ENCODE peak calls at places on chromosomes 3 and 15, in nine cellular contexts. L is stomach, W is WTC11, Z is cardiac septum, U is anterior cingulate cortex, G is NCI-H460, D is prostate gland, A is neural crest cell, C is ELF-1. Y is an unnamed sample.

GRCh38 chr15:33789141-33789540 is 179.2 kb upstream of the CHRM5 start:
- DNase-seq in L (no peak), W (no peak), Z (no peak), U (no peak), G (no peak), D (no peak), A (no peak), C (peak), Y (no peak)

GRCh38 chr15:87209891-87210649 is 1046.5 kb downstream of the NTRK3 start:
- DNase-seq in L (no peak), W (no peak), Z (no peak), U (no peak), G (no peak), D (no peak), A (no peak), C (no peak), Y (no peak)

GRCh38 chr3:63908776-63909175 is 3.4 kb downstream of the SCAANT1 start:
- DNase-seq in L (no peak), W (no peak), Z (no peak), U (no peak), G (no peak), D (no peak), A (no peak), C (no peak), Y (no peak)

GRCh38 chr15:70156781-70157261 is 59.1 kb upstream of the TLE3 start:
- DNase-seq in L (peak), W (no peak), Z (peak), U (peak), G (no peak), D (peak), A (no peak), C (no peak), Y (no peak)

GRCh38 chr3:78889345-78889744 is 878.5 kb downstream of the ROBO1 start:
- DNase-seq in L (no peak), W (no peak), Z (no peak), U (no peak), G (no peak), D (no peak), A (no peak), C (no peak), Y (no peak)

GRCh38 chr3:186746008-186746407 is 28.8 kb downstream of the KNG1 start:
- DNase-seq in L (peak), W (peak), Z (no peak), U (no peak), G (peak), D (no peak), A (no peak), C (peak), Y (peak)

GRCh38 chr15:37070686-37071085 is 29.7 kb downstream of the MEIS2 start:
- DNase-seq in L (no peak), W (no peak), Z (no peak), U (no peak), G (no peak), D (no peak), A (no peak), C (no peak), Y (no peak)

GRCh38 chr15:31362121-31362520 is 35.5 kb downstream of the KLF13 start:
- DNase-seq in L (no peak), W (no peak), Z (no peak), U (no peak), G (no peak), D (no peak), A (no peak), C (no peak), Y (no peak)

GRCh38 chr3:97979610-97980009 is 7.4 kb upstream of the RIOX2 start:
- DNase-seq in L (no peak), W (peak), Z (no peak), U (no peak), G (no peak), D (no peak), A (no peak), C (peak), Y (no peak)

GRCh38 chr3:188905580-188905979 is 266.2 kb upstream of the TPRG1 start:
- DNase-seq in L (no peak), W (no peak), Z (no peak), U (no peak), G (no peak), D (no peak), A (no peak), C (no peak), Y (no peak)

GRCh38 chr3:57128863-57129602 is 36.1 kb downstream of the IL17RD start:
- DNase-seq in L (no peak), W (no peak), Z (no peak), U (no peak), G (no peak), D (no peak), A (no peak), C (no peak), Y (no peak)

GRCh38 chr3:58433400-58434169 is at the start of gene PDHB:
- DNase-seq in L (peak), W (peak), Z (peak), U (peak), G (peak), D (peak), A (peak), C (peak), Y (peak)

GRCh38 chr3:126390201-126390600 is 4.5 kb upstream of the CFAP100 start:
- DNase-seq in L (peak), W (no peak), Z (peak), U (no peak), G (no peak), D (no peak), A (no peak), C (no peak), Y (no peak)

GRCh38 chr15:37880009-37880834 is 54.2 kb upstream of the TMCO5A start:
- DNase-seq in L (no peak), W (no peak), Z (no peak), U (no peak), G (peak), D (no peak), A (peak), C (peak), Y (peak)

GRCh38 chr15:45121706-45122417 is 7.7 kb downstream of the DUOXA2 start:
- DNase-seq in L (no peak), W (no peak), Z (no peak), U (no peak), G (no peak), D (no peak), A (no peak), C (peak), Y (peak)

Y was measured in HCT116.